ENCODE peak calls at places on chromosomes 1 and 21, in four cellular contexts. H is A549, P is heart left ventricle, L is Peyer's patch. I is an unnamed sample.

GRCh38 chr1:45215485-45216199 is 9.2 kb upstream of the ZSWIM5 start:
- DNase-seq in H (no peak), P (no peak), L (no peak), I (no peak)

GRCh38 chr1:93751391-93752250 is 70.0 kb upstream of the BCAR3 start:
- DNase-seq in H (no peak), P (peak), L (no peak), I (peak)

GRCh38 chr1:103220503-103221095 is 112.3 kb upstream of the COL11A1 start:
- DNase-seq in H (no peak), P (no peak), L (no peak), I (no peak)

GRCh38 chr1:21816602-21817302 is 4.7 kb downstream of the LDLRAD2 start:
- DNase-seq in H (no peak), P (no peak), L (peak), I (no peak)

GRCh38 chr1:231918239-231919015 is 291.8 kb downstream of the DISC1 start:
- DNase-seq in H (peak), P (no peak), L (peak), I (no peak)

GRCh38 chr21:40845621-40846020 is 1.3 kb downstream of the DSCAM start:
- DNase-seq in H (no peak), P (no peak), L (no peak), I (no peak)

GRCh38 chr1:183023601-183024351 is 556 bp downstream of the LAMC1 start:
- DNase-seq in H (peak), P (peak), L (peak), I (peak)

GRCh38 chr21:41576010-41576615 is 68.2 kb upstream of the TMPRSS2 start:
- DNase-seq in H (no peak), P (no peak), L (no peak), I (no peak)

GRCh38 chr1:31675761-31676160 is 28.1 kb downstream of the COL16A1 start:
- DNase-seq in H (no peak), P (no peak), L (no peak), I (no peak)

GRCh38 chr1:247291835-247292561 is 36.1 kb downstream of the VN1R5 start:
- DNase-seq in H (no peak), P (no peak), L (no peak), I (no peak)

GRCh38 chr1:92752719-92753118 is 32.2 kb downstream of the EVI5 start:
- DNase-seq in H (no peak), P (no peak), L (no peak), I (no peak)

GRCh38 chr1:114559356-114559755 is 22.1 kb downstream of the BCAS2 start:
- DNase-seq in H (no peak), P (no peak), L (no peak), I (no peak)

GRCh38 chr1:172897738-172898137 is 153.0 kb downstream of the TNFSF18 start:
- DNase-seq in H (no peak), P (no peak), L (no peak), I (no peak)

GRCh38 chr1:114764689-114765088 is 6.9 kb upstream of the CSDE1 start:
- DNase-seq in H (no peak), P (no peak), L (no peak), I (no peak)

GRCh38 chr1:244273262-244273844 is 178.4 kb downstream of the ADSS2 start:
- DNase-seq in H (no peak), P (no peak), L (no peak), I (no peak)

GRCh38 chr1:150577557-150578277 is 1.7 kb downstream of the MCL1 start:
- DNase-seq in H (no peak), P (no peak), L (peak), I (no peak)

GRCh38 chr1:16371725-16372124 is 4.7 kb downstream of the SZRD1 start:
- DNase-seq in H (peak), P (no peak), L (no peak), I (no peak)

GRCh38 chr1:45230537-45230936 is 24.1 kb upstream of the ZSWIM5 start:
- DNase-seq in H (no peak), P (no peak), L (peak), I (no peak)

GRCh38 chr1:116674761-116675160 is 7.2 kb upstream of the IGSF3 start:
- DNase-seq in H (no peak), P (no peak), L (no peak), I (no peak)

GRCh38 chr21:36776981-36777617 is 78.2 kb downstream of the SIM2 start:
- DNase-seq in H (no peak), P (no peak), L (no peak), I (no peak)

GRCh38 chr21:45088116-45088515 is 13.7 kb downstream of the ADARB1 start:
- DNase-seq in H (no peak), P (no peak), L (no peak), I (no peak)

GRCh38 chr1:15605398-15606080 is 11.7 kb upstream of the DDI2 start:
- DNase-seq in H (no peak), P (no peak), L (no peak), I (no peak)

GRCh38 chr1:169890761-169891538 is 2.7 kb downstream of the SCYL3 start:
- DNase-seq in H (peak), P (no peak), L (no peak), I (no peak)

GRCh38 chr1:206923961-206924548 is 2.3 kb upstream of the FCMR start:
- DNase-seq in H (no peak), P (no peak), L (no peak), I (no peak)

GRCh38 chr1:223319373-223319772 is 44.6 kb downstream of the SUSD4 start:
- DNase-seq in H (no peak), P (no peak), L (no peak), I (no peak)

GRCh38 chr1:36168538-36168937 is 12.6 kb downstream of the MAP7D1 start:
- DNase-seq in H (no peak), P (no peak), L (no peak), I (no peak)

GRCh38 chr1:26839339-26839722 is 12.8 kb downstream of the ZDHHC18 start:
- DNase-seq in H (no peak), P (no peak), L (no peak), I (no peak)

GRCh38 chr1:26839779-26840178 is 13.3 kb downstream of the ZDHHC18 start:
- DNase-seq in H (no peak), P (no peak), L (no peak), I (no peak)

GRCh38 chr1:26844389-26844788 is 17.9 kb downstream of the ZDHHC18 start:
- DNase-seq in H (no peak), P (no peak), L (no peak), I (no peak)

GRCh38 chr1:26833432-26834405 is 7.2 kb downstream of the ZDHHC18 start:
- DNase-seq in H (no peak), P (peak), L (peak), I (no peak)

DNA sequence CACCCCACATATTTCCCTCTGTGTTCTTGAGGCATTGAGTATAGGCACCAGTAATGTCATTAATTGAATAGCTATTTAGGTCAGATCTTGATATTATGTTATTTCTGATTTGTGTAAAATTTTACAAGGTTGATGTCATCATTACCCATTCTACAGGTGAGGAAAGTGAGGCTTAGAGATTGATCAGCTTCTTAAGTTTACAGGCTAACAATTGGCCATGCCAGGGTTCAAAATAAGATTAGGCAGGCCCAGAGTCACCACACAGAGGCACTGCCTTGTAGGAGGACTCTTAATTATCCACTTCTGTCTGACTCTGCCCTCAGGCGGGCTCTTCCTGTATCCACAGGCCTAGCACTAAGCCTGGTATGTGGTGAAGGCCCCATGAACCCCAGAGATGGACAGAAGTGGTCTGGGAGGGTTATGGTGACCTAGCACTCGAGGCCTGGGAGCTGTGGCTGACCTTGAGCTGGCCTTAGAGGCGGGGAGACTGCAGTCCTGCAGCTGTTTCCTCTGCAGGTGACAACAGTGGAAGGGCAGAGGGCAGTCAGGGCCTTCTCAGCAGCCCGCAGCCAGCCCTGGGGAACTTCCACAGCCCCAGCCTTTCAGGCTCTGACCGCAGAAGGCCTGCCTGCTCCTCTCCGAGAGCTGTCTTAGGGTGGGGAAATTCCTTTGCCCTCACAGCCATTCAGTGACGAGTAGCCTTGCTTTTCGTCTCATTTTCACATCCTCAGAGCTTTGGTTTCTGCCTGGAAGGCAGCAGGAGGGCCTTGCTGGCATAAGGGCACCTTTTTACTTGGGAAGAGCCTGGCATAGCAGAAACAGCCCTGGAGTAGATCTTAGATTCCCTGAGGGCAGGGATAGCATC is 12.2 kb downstream of the ZDHHC18 start:
- DNase-seq in H (no peak), P (no peak), L (peak), I (no peak)
- TF ChIP-seq CTCF in H (no peak), P (no peak), L (no peak), I (no peak)

DNA sequence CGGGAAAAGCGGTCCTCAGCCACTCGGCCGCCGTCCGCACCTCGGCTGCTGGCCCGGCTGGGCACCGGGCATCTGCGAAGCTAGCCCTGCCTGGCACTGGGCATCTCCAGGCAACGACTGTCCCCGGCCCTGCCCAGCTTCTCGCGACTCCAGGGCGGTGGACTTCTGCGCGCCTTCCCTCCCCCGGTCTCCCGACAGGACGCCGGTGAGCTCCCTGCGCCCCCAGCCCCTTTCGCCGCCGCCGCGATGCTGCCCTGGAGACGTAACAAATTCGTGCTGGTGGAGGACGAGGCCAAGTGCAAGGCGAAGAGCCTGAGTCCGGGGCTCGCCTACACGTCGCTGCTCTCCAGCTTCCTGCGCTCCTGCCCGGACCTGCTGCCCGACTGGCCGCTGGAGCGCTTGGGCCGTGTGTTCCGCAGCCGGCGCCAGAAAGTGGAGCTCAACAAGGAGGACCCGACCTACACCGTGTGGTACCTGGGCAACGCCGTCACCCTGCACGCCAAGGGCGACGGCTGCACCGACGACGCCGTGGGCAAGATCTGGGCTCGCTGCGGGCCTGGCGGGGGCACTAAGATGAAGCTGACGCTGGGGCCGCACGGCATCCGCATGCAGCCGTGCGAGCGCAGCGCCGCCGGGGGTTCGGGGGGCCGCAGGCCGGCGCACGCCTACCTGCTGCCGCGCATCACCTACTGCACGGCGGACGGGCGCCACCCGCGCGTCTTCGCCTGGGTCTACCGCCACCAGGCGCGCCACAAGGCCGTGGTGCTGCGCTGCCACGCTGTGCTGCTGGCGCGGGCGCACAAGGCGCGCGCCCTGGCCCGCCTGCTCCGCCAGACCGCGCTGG is 577 bp downstream of the FAM43B start:
- DNase-seq in H (peak), P (no peak), L (no peak), I (no peak)
- H3K4me3 ChIP-seq in H (peak), P (peak), L (no peak), I (no peak)

GRCh38 chr1:217189362-217189761 is 441.5 kb downstream of the GPATCH2 start:
- DNase-seq in H (no peak), P (no peak), L (no peak), I (no peak)

GRCh38 chr1:217190359-217190758 is 440.5 kb downstream of the GPATCH2 start:
- DNase-seq in H (no peak), P (no peak), L (no peak), I (no peak)

GRCh38 chr1:217186664-217187063 is 444.2 kb downstream of the GPATCH2 start:
- DNase-seq in H (no peak), P (no peak), L (no peak), I (no peak)

GRCh38 chr1:217191441-217191840 is 439.4 kb downstream of the GPATCH2 start:
- DNase-seq in H (no peak), P (no peak), L (no peak), I (no peak)

DNA sequence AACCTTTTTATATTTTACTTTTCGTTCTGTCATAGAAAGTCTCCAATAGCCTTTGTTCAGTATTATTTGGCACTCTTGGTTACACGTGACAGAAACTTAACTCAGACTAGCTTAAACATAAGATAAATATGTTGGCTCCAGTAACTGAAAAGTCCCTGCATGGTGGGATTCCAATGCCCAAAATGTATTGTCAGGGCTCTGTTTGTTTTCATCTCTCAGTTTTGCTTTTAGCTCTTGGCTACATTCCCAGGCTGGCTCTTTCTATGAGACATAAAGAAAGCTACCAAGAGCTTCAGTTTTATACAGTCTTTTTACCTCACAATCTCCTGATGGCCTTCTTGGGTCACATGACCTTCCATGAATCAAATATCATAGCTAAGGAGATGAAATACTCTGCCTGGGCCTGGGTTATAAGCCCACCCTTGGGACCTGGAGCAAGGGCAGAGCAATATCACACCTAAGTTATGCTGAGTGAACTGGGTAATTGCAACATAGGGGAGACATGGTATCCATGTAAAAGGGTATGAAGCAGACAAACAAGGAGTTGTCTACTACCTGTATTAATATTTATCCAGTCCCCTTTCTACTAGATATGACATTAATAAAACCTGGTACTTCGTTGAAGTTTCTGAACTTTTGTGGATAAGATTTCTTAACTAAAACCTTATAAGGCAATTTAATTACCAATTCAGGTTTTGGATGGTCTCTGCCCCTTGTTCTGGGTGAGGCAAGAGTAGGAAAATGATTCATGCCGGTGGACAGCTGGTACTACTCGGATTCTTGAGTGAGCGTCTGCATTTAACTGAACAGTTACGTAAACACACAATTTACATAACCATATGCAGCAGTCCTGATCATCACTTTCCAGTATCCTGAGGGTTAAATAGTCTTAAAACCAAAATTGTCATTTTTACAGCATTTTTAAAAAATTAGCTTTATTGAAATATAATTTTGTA is 442.3 kb downstream of the GPATCH2 start:
- DNase-seq in H (no peak), P (peak), L (no peak), I (no peak)
- TF ChIP-seq POLR2A in H (no peak), P (no peak), L (no peak), I (no peak)

GRCh38 chr1:190084552-190084951 is 393.1 kb downstream of the BRINP3 start:
- DNase-seq in H (peak), P (no peak), L (no peak), I (peak)
- TF ChIP-seq CTCF in H (no peak), P (no peak), L (no peak), I (no peak)

GRCh38 chr1:1354271-1355247 is 3.8 kb downstream of the MXRA8 start:
- DNase-seq in H (no peak), P (no peak), L (no peak), I (no peak)
- H3K4me3 ChIP-seq in H (no peak), P (peak), L (no peak), I (no peak)

DNA sequence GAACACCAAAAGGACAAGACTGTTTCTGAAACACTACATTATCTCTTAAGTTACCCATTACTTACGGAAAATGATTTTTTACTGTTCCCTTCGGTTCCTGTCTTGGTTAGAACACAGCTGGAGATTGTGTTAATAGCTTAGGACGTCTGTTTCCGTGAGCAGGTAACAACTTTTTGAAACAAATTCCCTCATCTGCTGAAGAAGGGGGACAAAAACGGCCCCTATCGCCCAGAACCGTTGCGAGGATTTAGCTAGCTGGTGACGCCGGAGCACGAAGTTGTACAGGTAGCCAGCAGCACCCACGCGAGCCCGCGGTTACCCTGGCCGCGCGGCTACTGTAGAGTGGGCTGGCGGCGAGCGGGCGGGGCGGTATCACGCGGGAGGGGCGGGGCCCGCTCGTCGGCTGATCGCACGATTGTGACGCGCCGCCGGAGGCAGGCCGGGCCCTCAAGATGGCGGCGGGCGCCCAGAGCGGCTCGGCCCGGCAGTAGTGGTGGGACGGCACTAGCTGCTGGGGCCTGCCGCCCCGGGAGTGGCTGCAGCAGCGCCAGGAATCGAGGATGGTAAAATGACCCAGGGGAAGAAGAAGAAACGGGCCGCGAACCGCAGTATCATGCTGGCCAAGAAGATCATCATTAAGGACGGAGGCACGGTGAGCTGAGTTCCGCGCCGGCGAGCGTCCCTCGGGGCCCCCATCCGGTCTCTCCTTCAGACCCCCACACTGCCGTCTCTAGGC is 68.0 kb downstream of the SLC35A3 start:
- DNase-seq in H (peak), P (peak), L (peak), I (peak)
- TF ChIP-seq POLR2A in H (peak), P (peak), L (peak), I (peak)

I was measured in lower leg skin.